ENCODE peak calls at places on chromosomes 16 and 17, in seven cellular contexts. D, X, K, S, B, R and H are unnamed samples.

GRCh38 chr16:81595676-81596292 is 151.2 kb downstream of the CMIP start:
- DNase-seq in B (no peak), X (no peak), K (no peak), S (no peak), D (no peak), R (no peak), H (no peak)

GRCh38 chr16:22665048-22665797 is 148.7 kb upstream of the HS3ST2 start:
- DNase-seq in D (no peak), B (no peak), X (no peak), R (no peak), K (no peak), S (no peak), H (no peak)

GRCh38 chr17:43366809-43367587 is 31.8 kb upstream of the ARL4D start:
- DNase-seq in K (peak; percentile 53), X (no peak), S (no peak), D (no peak), R (no peak), B (peak; percentile 11), H (no peak)

GRCh38 chr17:2059125-2059836 is 4.4 kb downstream of the HIC1 start:
- DNase-seq in K (no peak), B (no peak), X (peak; percentile 77), S (no peak), R (no peak), D (no peak), H (no peak)

GRCh38 chr17:77572065-77572601 is 386.4 kb upstream of the TNRC6C start:
- DNase-seq in S (no peak), D (no peak), R (no peak), X (peak; percentile 37), B (no peak), K (no peak), H (no peak)

GRCh38 chr17:72467841-72468653 is 347.2 kb downstream of the SOX9 start:
- DNase-seq in K (no peak), S (no peak), X (peak; percentile 86), B (no peak), R (peak; percentile 87), D (peak; percentile 31), H (no peak)

GRCh38 chr16:49474741-49475140 is 101.1 kb downstream of the C16orf78 start:
- DNase-seq in B (no peak), S (no peak), X (peak; percentile 8), K (no peak), R (peak; percentile 3), D (no peak), H (no peak)

GRCh38 chr17:29617481-29618271 is 5.0 kb downstream of the CORO6 start:
- DNase-seq in S (peak; percentile 85), D (peak; percentile 75), X (peak; percentile 95), K (peak; percentile 63), B (peak; percentile 81), R (peak; percentile 89), H (peak; percentile 77)

GRCh38 chr17:83153681-83154310 is 74.4 kb downstream of the METRNL start:
- DNase-seq in X (no peak), R (no peak), S (no peak), D (peak; percentile 7), B (peak; percentile 9), K (no peak), H (no peak)

GRCh38 chr17:8623591-8623990 is 6.9 kb downstream of the MYH10 start:
- DNase-seq in S (no peak), K (no peak), X (no peak), R (no peak), B (no peak), D (no peak), H (no peak)

GRCh38 chr16:20610192-20610891 is 34.2 kb upstream of the ACSM2B start:
- DNase-seq in B (peak; percentile 63), X (no peak), R (no peak), S (no peak), D (no peak), K (no peak), H (no peak)

GRCh38 chr17:50280801-50281441 is 6.7 kb downstream of the TMEM92 start:
- DNase-seq in S (no peak), K (no peak), B (no peak), R (no peak), D (no peak), X (no peak), H (no peak)

GRCh38 chr17:80034977-80035686 is 540 bp downstream of the TBC1D16 start:
- DNase-seq in K (no peak), X (peak; percentile 73), D (no peak), R (peak; percentile 54), S (no peak), B (peak; percentile 43), H (peak; percentile 51)

GRCh38 chr16:30491744-30492308 is 19.3 kb downstream of the ITGAL start:
- DNase-seq in K (peak; percentile 18), D (no peak), R (peak; percentile 24), S (peak; percentile 66), X (no peak), B (peak; percentile 16), H (no peak)

GRCh38 chr16:65180986-65181710 is 59.3 kb upstream of the CDH11 start:
- DNase-seq in B (no peak), X (no peak), R (no peak), S (no peak), D (no peak), K (no peak), H (no peak)

GRCh38 chr16:709651-710499 is 4.3 kb upstream of the FBXL16 start:
- DNase-seq in X (no peak), B (no peak), D (peak; percentile 71), K (no peak), R (no peak), S (no peak), H (no peak)

GRCh38 chr17:48462946-48463345 is 32.9 kb upstream of the SKAP1 start:
- DNase-seq in D (no peak), R (no peak), X (no peak), B (no peak), K (no peak), S (no peak), H (no peak)

GRCh38 chr16:47461598-47462266 is 601 bp downstream of the PHKB start:
- DNase-seq in K (peak; percentile 58), D (no peak), X (no peak), R (peak; percentile 26), B (peak; percentile 30), S (peak; percentile 53), H (peak; percentile 6)

GRCh38 chr16:9787717-9788116 is 394.5 kb downstream of the GRIN2A start:
- DNase-seq in R (no peak), B (no peak), D (no peak), S (no peak), X (no peak), K (no peak), H (no peak)

GRCh38 chr16:79869304-79870015 is 268.9 kb upstream of the MAF start:
- DNase-seq in D (no peak), X (no peak), S (no peak), R (no peak), B (no peak), K (no peak), H (no peak)

GRCh38 chr16:89721644-89722391 is 481 bp downstream of the ZNF276 start:
- DNase-seq in K (peak; percentile 31), B (no peak), S (peak; percentile 42), D (peak; percentile 50), X (peak; percentile 91), R (peak; percentile 83), H (no peak)

GRCh38 chr16:89722392-89723278 is 1.3 kb downstream of the ZNF276 start:
- DNase-seq in K (peak; percentile 48), R (peak; percentile 93), S (no peak), X (peak; percentile 95), B (no peak), D (peak; percentile 58), H (peak; percentile 56)

GRCh38 chr16:89723279-89724250 is 2.2 kb downstream of the ZNF276 start:
- DNase-seq in K (peak; percentile 44), R (peak; percentile 57), X (peak; percentile 87), B (no peak), S (no peak), D (peak; percentile 64), H (no peak)

GRCh38 chr16:89720520-89720858 is 209 bp downstream of the VPS9D1 start:
- DNase-seq in K (peak; percentile 31), X (peak; percentile 82), D (peak; percentile 57), R (peak; percentile 75), B (peak; percentile 65), S (no peak), H (no peak)

DNA sequence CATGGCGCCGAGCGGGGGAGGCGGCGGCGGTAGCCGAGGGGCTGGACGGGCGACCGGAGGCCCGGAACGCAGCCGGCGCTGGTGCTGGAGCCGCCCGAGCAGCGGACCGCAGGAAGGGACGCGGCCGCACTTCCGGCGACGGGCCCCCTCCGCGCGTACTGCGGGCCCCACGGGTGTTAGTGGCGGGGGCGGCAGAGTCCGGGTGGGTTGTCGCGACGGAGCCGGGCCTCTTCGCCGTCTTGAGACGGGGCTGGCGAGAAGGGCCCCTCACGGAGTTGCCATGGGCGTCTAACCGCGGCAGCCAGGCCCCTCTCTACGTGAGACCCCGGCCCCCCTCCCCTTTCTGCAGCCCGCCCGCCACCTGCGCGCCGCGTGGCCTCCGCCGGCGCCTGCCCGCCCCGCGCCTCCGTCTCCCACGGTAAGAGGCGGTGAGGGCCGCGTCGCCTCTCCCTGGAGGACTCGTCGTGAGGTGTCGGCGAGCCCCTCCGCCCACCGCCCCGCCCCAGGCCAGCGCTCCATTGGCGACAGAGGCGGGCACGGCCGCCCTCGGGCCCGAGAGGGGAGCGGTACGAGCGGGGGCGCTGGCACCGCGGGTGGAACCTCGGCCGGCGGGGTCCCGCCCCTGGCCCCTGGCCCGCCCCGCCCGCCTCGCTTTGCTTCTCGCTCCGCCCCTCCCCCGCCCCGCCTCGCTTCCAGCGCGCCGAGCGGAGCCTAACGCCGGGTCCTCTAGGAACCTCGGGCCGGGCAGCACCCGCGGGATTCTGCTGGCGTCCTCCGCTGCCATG is at the start of the genes VPS9D1 and ZNF276:
- DNase-seq in X (peak; percentile 93), R (peak; percentile 88), D (peak; percentile 87), B (peak; percentile 82), S (peak; percentile 66), K (peak; percentile 65), H (peak; percentile 76)
- TF ChIP-seq POLR2A in X (peak; percentile 25), R (peak; percentile 34), D (no peak), B (peak; percentile 36), S (peak; percentile 58), K (peak; percentile 69), H (peak; percentile 17)

GRCh38 chr17:81927653-81928496 is at the start of gene MAFG:
- DNase-seq in R (peak; percentile 91), K (peak; percentile 86), D (peak; percentile 95), B (peak; percentile 90), S (peak; percentile 96), X (peak; percentile 96), H (peak; percentile 99)
- TF ChIP-seq POLR2A in R (no peak), K (peak; percentile 92), D (no peak), B (peak; percentile 32), S (peak; percentile 33), X (peak; percentile 68), H (no peak)

DNA sequence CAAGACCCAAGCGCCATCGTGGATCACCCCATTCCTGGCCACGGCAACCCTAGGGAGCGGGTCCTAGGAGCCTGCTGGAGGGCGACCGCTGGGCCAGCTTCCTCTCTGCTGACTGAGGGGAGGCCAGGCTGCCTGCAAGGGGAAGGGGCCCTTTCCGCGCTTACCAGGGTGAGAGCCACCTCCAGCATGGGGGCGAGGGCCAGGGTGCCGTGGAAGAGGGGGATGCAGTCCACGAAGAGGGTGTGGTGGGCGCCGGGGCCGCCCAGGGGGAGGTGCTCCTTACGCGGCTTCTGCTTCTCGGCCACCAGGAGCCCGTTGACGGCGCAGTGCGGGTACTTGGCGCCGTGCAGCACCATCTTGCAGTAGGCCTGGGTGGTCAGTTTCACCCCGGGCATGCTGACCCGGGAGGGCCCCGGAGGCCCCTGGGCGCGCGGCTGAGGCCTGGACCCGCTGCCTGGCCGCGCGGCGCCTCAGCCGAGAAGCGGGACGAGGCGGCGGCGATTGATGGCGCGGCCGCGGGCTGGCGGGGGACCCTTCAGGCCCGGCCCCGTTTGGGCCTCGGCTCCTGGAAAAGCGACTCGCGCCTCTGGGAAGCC is 345 bp downstream of the EMC8 start:
- DNase-seq in R (peak; percentile 24), X (no peak), B (peak; percentile 32), S (peak; percentile 65), D (peak; percentile 22), K (peak; percentile 26), H (peak; percentile 73)
- TF ChIP-seq POLR2A in R (no peak), X (no peak), B (no peak), S (no peak), D (no peak), K (no peak), H (no peak)

GRCh38 chr16:88452485-88453216 is 429 bp upstream of the ZFPM1 start:
- DNase-seq in S (peak; percentile 95), K (peak; percentile 94), D (peak; percentile 98), B (peak; percentile 99), R (peak; percentile 99), X (peak; percentile 99), H (peak; percentile 98)
- TF ChIP-seq POLR2A in S (peak; percentile 33), K (no peak), D (no peak), B (no peak), R (no peak), X (no peak), H (no peak)